ENCODE peak calls at places on chromosomes 12 and 14, in five cellular contexts. U is GM12865, P is NCI-H1092 treated with DMSO at 0.1 percent for 48 hours, N is PC-3, X is astrocyte of the hippocampus. F is an unnamed sample.

GRCh38 chr14:54621686-54622085 is 54.8 kb downstream of the SAMD4A start:
- DNase-seq in U (no peak), P (no peak), N (peak), X (no peak), F (no peak)

GRCh38 chr12:29159690-29160089 is 10.6 kb downstream of the FAR2 start:
- DNase-seq in U (no peak), P (no peak), N (no peak), X (no peak), F (no peak)

GRCh38 chr12:65885312-65885711 is 61.0 kb downstream of the HMGA2 start:
- DNase-seq in U (no peak), P (no peak), N (no peak), X (peak), F (no peak)

GRCh38 chr12:115035536-115036107 is 351.6 kb upstream of the TBX3 start:
- DNase-seq in U (no peak), P (no peak), N (no peak), X (no peak), F (peak)

GRCh38 chr12:119258149-119258548 is 76.4 kb upstream of the CCDC60 start:
- DNase-seq in U (peak), P (peak), N (no peak), X (no peak), F (no peak)

GRCh38 chr14:25111061-25111601 is 61.2 kb upstream of the STXBP6 start:
- DNase-seq in U (no peak), P (no peak), N (no peak), X (peak), F (no peak)

GRCh38 chr14:53529519-53529918 is 376.4 kb upstream of the DDHD1 start:
- DNase-seq in U (no peak), P (no peak), N (no peak), X (no peak), F (no peak)

GRCh38 chr14:37253905-37254304 is 56.2 kb downstream of the MIPOL1 start:
- DNase-seq in U (no peak), P (no peak), N (peak), X (peak), F (no peak)